ENCODE peak calls at places on chromosomes 1 and 21, in ten cellular contexts. D is sigmoid colon; P is right lobe of liver; M is left ventricle myocardium inferior; S is CD4-positive, alpha-beta T cell; T is Peyer's patch; Z is colonic mucosa; E is uterus; K is stomach; U is tibial nerve. O is an unnamed sample.

GRCh38 chr1:68620575-68620974 is 123.7 kb upstream of the DEPDC1 start:
- DNase-seq in D (no peak), P (no peak), M (no peak), S (no peak), T (no peak), Z (no peak), E (no peak), K (no peak), U (no peak), O (no peak)

GRCh38 chr1:229553621-229554120 is 4.8 kb downstream of the ABCB10 start:
- DNase-seq in D (no peak), P (no peak), M (no peak), S (no peak), T (no peak), Z (no peak), E (no peak), K (no peak), U (no peak), O (no peak)

GRCh38 chr1:51237313-51237700 is 1.2 kb downstream of the RNF11 start:
- DNase-seq in D (no peak), P (no peak), M (no peak), S (no peak), T (no peak), Z (no peak), E (no peak), K (no peak), U (no peak), O (no peak)

GRCh38 chr1:206461602-206462455 is 8.4 kb upstream of the IKBKE start:
- DNase-seq in D (peak; percentile 83), P (peak; percentile 64), M (no peak), S (peak; percentile 72), T (peak; percentile 81), Z (peak; percentile 85), E (peak; percentile 52), K (peak; percentile 82), U (peak; percentile 94), O (peak; percentile 41)

GRCh38 chr1:183583466-183583865 is 6.8 kb downstream of the NCF2 start:
- DNase-seq in D (no peak), P (no peak), M (no peak), S (no peak), T (no peak), Z (no peak), E (no peak), K (no peak), U (no peak), O (no peak)

GRCh38 chr1:81998165-81998564 is 197.4 kb downstream of the ADGRL2 start:
- DNase-seq in D (no peak), P (no peak), M (peak; percentile 18), S (no peak), T (no peak), Z (no peak), E (no peak), K (no peak), U (no peak), O (no peak)

GRCh38 chr1:226134170-226135058 is 52.1 kb downstream of the ACBD3 start:
- DNase-seq in D (peak; percentile 53), P (no peak), M (no peak), S (no peak), T (no peak), Z (no peak), E (peak; percentile 13), K (no peak), U (no peak), O (no peak)

GRCh38 chr1:36475910-36476604 is 6.7 kb downstream of the CSF3R start:
- DNase-seq in D (peak; percentile 19), P (no peak), M (no peak), S (no peak), T (no peak), Z (no peak), E (no peak), K (no peak), U (no peak), O (no peak)

GRCh38 chr1:236142358-236143103 is at the start of gene GPR137B:
- DNase-seq in D (no peak), P (no peak), M (peak; percentile 55), S (peak; percentile 54), T (peak; percentile 33), Z (peak; percentile 67), E (peak; percentile 50), K (peak; percentile 42), U (peak; percentile 26), O (no peak)

GRCh38 chr1:224357626-224358124 is 996 bp downstream of the CNIH4 start:
- DNase-seq in D (no peak), P (no peak), M (no peak), S (no peak), T (no peak), Z (no peak), E (no peak), K (no peak), U (peak; percentile 50), O (no peak)

GRCh38 chr1:55559111-55559510 is 343.9 kb upstream of the USP24 start:
- DNase-seq in D (no peak), P (no peak), M (no peak), S (no peak), T (no peak), Z (no peak), E (no peak), K (no peak), U (no peak), O (no peak)

GRCh38 chr1:155186955-155187891 is 13.6 kb downstream of the TRIM46 start:
- DNase-seq in D (peak; percentile 53), P (no peak), M (peak; percentile 2), S (no peak), T (no peak), Z (no peak), E (no peak), K (no peak), U (no peak), O (no peak)

DNA sequence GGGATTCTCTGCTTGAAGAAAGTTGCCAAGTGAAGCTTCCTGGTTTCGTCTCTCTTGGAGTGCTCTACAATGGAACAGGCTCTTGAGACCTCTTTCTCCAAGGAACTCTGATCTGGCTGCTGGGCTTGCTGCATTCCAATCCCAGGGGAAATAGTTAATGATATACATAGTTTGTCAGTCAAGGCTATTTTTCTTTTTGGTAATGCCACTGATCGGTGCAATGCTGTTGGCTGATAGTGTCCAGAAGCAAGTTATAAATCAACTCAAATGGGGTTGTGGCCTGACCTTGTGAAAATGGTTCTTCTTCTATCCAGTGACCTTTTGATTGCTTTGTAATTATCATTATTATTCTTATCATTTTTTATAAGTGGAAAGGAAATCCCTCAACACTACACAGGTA is 48.4 kb upstream of the TNFSF18 start:
- DNase-seq in D (no peak), P (no peak), M (no peak), S (no peak), T (no peak), Z (no peak), E (no peak), K (no peak), U (no peak), O (no peak)
- TF ChIP-seq CTCF in D (no peak), P (no peak), M (no peak), S (no peak), T (no peak), Z (no peak), E (no peak), K (no peak), U (no peak), O (no peak)

DNA sequence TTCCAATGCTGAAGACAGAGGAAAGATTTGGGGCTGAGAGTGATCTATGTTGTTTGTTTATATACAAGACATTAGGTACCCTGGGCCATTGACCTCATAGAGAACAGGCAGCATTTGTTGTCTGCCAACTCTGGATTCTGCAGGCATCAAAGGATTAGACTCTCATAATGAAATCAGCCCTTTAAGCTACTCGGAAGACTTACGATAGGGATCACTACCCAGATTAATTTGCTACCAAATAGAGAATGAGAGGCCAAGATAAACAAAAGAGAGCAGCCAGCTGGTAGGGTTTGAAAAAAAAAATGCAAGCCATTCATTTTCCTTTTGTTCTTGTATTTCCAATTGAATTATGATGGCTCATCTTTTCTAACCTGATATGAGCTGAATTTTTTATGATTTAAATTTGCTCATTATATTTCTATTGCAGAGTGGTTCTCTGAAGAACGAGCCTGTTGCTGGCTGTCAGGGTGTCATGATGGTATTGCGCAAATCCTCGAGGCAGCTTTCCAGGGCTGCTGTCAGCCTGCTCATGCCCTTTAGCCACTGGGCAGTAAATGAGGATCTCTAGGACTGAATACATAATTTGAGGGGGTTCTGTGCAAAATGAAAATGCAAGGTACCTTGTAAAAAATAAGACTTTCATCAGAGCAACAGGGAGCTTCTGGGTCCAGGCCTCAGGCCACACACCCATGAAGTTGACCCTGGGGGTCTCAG is 116.4 kb upstream of the KCNJ15 start:
- DNase-seq in D (no peak), P (peak; percentile 91), M (peak; percentile 60), S (no peak), T (no peak), Z (no peak), E (no peak), K (peak; percentile 43), U (peak; percentile 20), O (no peak)
- H3K27ac ChIP-seq in D (no peak overlapping the region), P (peak overlapping the region; percentile 51), M (no peak overlapping the region), S (no peak overlapping the region), T (no peak overlapping the region), Z (no peak overlapping the region), E (no peak overlapping the region), K (no peak overlapping the region), U (no peak overlapping the region), O (no peak overlapping the region)

DNA sequence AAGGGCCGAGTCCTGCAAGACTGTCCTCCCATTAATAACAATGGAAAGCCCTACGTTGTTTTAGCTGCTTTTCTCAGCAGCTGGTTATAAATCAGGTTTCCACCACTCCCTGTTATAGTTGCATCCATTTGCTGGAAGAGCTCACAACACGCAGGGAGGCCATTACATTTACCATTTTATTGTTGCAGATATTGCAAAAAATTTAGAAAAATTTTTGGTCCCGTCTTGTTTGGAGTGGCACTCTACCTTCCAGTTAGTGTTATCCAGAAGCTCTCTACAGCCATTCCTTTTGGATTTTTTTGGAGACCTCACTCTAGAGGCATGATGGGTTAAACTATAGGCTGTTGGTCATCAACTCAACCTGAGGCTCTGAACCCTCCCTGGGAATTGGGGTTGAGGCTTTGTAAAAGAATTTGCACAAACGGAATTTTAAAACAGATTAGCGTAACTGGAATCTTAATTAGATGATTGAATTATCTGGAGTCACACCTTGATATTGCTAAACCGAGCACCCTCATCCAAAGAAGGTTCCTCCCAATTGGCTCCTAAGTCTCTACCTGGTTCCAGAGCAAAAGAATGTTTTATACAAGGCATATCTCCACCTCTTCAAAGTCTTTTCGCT is 1532.0 kb upstream of the TPTE start:
- DNase-seq in D (no peak), P (no peak), M (no peak), S (no peak), T (no peak), Z (no peak), E (no peak), K (no peak), U (no peak), O (no peak)
- H3K9me3 ChIP-seq in D (peaks cover 18% of the 10 kb centered on the region), P (no peaks in the 10 kb centered on the region), M (peaks cover 14% of the 10 kb centered on the region), S (peaks cover 6% of the 10 kb centered on the region), T (peaks cover 21% of the 10 kb centered on the region), Z (no peaks in the 10 kb centered on the region), E (no peaks in the 10 kb centered on the region), K (peaks cover 13% of the 10 kb centered on the region), U (no peaks in the 10 kb centered on the region), O (peaks cover 40% of the 10 kb centered on the region)

DNA sequence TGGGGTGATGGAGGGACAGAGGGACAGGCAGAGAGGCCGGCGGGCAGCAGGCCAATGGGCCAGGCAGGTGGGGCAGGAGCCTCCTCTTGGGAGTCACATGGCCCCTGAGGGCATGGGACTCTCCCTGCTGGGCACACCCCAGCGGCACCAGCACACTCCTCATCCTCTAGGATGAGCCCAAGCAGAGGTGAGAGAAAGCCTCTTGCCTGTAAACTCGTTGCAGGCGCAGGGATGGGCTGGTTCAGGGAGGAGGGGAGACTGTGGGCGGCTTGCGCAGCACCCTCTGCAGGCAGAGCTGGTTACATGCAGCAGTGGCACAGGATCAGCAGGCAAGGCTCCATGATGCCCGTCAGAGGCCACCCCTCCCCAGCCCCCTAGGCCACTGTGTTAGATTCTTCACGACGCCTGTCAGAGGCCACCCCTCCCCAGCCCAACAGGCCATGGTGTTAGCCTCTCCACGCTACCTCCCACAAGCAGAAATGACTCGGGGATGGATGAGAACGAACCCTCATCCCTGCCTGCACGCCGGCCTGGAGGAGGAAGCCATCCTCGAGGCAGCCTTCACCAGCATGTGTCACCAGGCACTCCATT is 209.7 kb upstream of the VAMP3 start:
- DNase-seq in D (no peak), P (no peak), M (no peak), S (no peak), T (no peak), Z (no peak), E (no peak), K (no peak), U (no peak), O (no peak)
- TF ChIP-seq CTCF in D (no peak), P (no peak), M (peak; percentile 34), S (no peak), T (peak; percentile 19), Z (peak; percentile 22), E (no peak), K (no peak), U (no peak), O (peak; percentile 28)